ENCODE peak calls at places on chromosomes 4 and X, in ten cellular contexts. N is activated naive CD8-positive, alpha-beta T cell treated with anti-CD3 and anti-CD28 coated beads, Interleukin-2, amount 50 U/mL, for 24 hours; R is natural killer cell; A is activated CD4-positive, CD25-positive, alpha-beta regulatory T cell treated with anti-CD3 and anti-CD28 coated beads, Interleukin-2, amount 50 U/mL, for 24 hours; W is heart right ventricle; M is CD4-positive, alpha-beta T cell; Z is sciatic nerve; S is Right ventricle myocardium inferior; G is body of pancreas; F is gastroesophageal sphincter. H is an unnamed sample.

GRCh38 chrX:48520455-48520854 is 1.2 kb upstream of the EBP start:
- ATAC-seq in N (no peak), F (no peak), S (no peak), M (no peak), W (no peak), G (no peak), Z (no peak), A (no peak), R (no peak), H (no peak)

GRCh38 chr4:57154926-57155325 is 44.7 kb upstream of the IGFBP7 start:
- ATAC-seq in W (no peak), G (no peak), M (no peak), S (no peak), F (no peak), N (no peak), R (no peak), Z (no peak), A (no peak), H (no peak)

GRCh38 chrX:53580742-53581504 is 105.6 kb downstream of the HUWE1 start:
- ATAC-seq in R (no peak), G (no peak), N (no peak), F (no peak), W (no peak), M (no peak), Z (no peak), S (no peak), A (no peak), H (no peak)

GRCh38 chrX:104795804-104796203 is 229.8 kb downstream of the IL1RAPL2 start:
- ATAC-seq in W (no peak), F (no peak), G (no peak), S (no peak), A (no peak), Z (no peak), N (no peak), M (no peak), R (no peak), H (no peak)

GRCh38 chr4:36152712-36153111 is 91.6 kb downstream of the ARAP2 start:
- ATAC-seq in F (no peak), S (no peak), G (no peak), A (no peak), Z (no peak), R (no peak), W (no peak), N (no peak), M (no peak), H (no peak)

GRCh38 chr4:144663852-144664488 is 18.0 kb downstream of the HHIP start:
- ATAC-seq in A (no peak), R (no peak), F (no peak), M (no peak), N (peak; percentile 24), Z (no peak), W (no peak), S (no peak), G (no peak), H (no peak)

GRCh38 chr4:71198958-71199357 is 139.9 kb upstream of the SLC4A4 start:
- ATAC-seq in G (no peak), Z (no peak), F (no peak), R (peak; percentile 79), N (no peak), W (no peak), M (no peak), A (no peak), S (no peak), H (no peak)

GRCh38 chr4:126778348-126778747 is 854.4 kb upstream of the INTU start:
- ATAC-seq in W (no peak), F (no peak), Z (no peak), G (no peak), R (no peak), A (no peak), N (no peak), M (no peak), S (no peak), H (peak; percentile 80)

GRCh38 chr4:946517-947471 is 14.5 kb downstream of the TMEM175 start:
- ATAC-seq in N (no peak), G (no peak), Z (no peak), R (no peak), W (no peak), S (no peak), A (no peak), M (no peak), F (no peak), H (no peak)

GRCh38 chr4:90715242-90715641 is 588.0 kb downstream of the CCSER1 start:
- ATAC-seq in A (no peak), G (no peak), W (no peak), S (no peak), N (no peak), Z (no peak), M (no peak), F (no peak), R (no peak), H (no peak)

GRCh38 chr4:152401424-152401823 is 134.5 kb downstream of the FBXW7 start:
- ATAC-seq in W (no peak), N (peak; percentile 20), S (no peak), F (no peak), A (no peak), G (no peak), Z (no peak), R (no peak), M (no peak), H (no peak)

GRCh38 chr4:7532043-7532442 is 97.3 kb upstream of the PSAPL1 start:
- ATAC-seq in W (no peak), A (no peak), M (no peak), N (no peak), G (no peak), Z (no peak), F (no peak), S (no peak), R (no peak), H (no peak)

GRCh38 chrX:118893923-118894322 is 70.3 kb downstream of the ZCCHC12 start:
- ATAC-seq in W (no peak), N (no peak), Z (no peak), R (no peak), G (no peak), S (no peak), F (no peak), M (no peak), A (no peak), H (no peak)

GRCh38 chr4:168584321-168584771 is 87.5 kb downstream of the PALLD start:
- ATAC-seq in N (no peak), G (no peak), F (no peak), W (no peak), A (no peak), S (no peak), M (no peak), Z (no peak), R (no peak), H (no peak)

GRCh38 chrX:41449615-41450014 is 2.5 kb downstream of the NYX start:
- ATAC-seq in R (no peak), Z (peak; percentile 27), S (peak; percentile 69), A (no peak), G (no peak), W (peak; percentile 85), M (no peak), F (peak; percentile 90), N (peak; percentile 20), H (peak; percentile 29)

GRCh38 chrX:69076084-69076483 is 89.2 kb downstream of the PJA1 start:
- ATAC-seq in G (no peak), A (no peak), M (no peak), F (no peak), W (no peak), R (no peak), S (no peak), Z (no peak), N (no peak), H (no peak)

GRCh38 chrX:108359811-108360602 is 78.2 kb downstream of the COL4A6 start:
- ATAC-seq in M (no peak), W (no peak), F (no peak), N (no peak), A (no peak), R (no peak), S (no peak), G (no peak), Z (no peak), H (no peak)

GRCh38 chr4:29259556-29259955 is 1460.6 kb upstream of the PCDH7 start:
- ATAC-seq in W (no peak), S (no peak), M (no peak), A (no peak), G (no peak), R (no peak), Z (no peak), F (no peak), N (no peak), H (no peak)

GRCh38 chrX:148412006-148412405 is 88.4 kb upstream of the AFF2 start:
- ATAC-seq in F (no peak), G (no peak), R (no peak), M (no peak), S (no peak), N (peak; percentile 68), W (no peak), Z (no peak), A (peak; percentile 82), H (no peak)

GRCh38 chr4:41815478-41815877 is 67.0 kb upstream of the PHOX2B start:
- ATAC-seq in G (no peak), F (no peak), R (no peak), A (no peak), W (no peak), S (no peak), M (no peak), Z (no peak), N (no peak), H (no peak)

GRCh38 chr4:53776141-53776540 is 184.9 kb upstream of the LNX1 start:
- ATAC-seq in F (no peak), Z (no peak), M (no peak), R (no peak), W (no peak), A (no peak), N (no peak), G (no peak), S (no peak), H (no peak)